ENCODE peak calls at places on chromosome 17, in five cellular contexts. M is kidney; I is Calu3; W is CD4-positive, alpha-beta T cell; Q is glutamatergic neuron. D is an unnamed sample.

GRCh38 chr17:14061666-14062560 is 7.4 kb upstream of the COX10 start:
- DNase-seq in W (no peak), I (no peak), Q (no peak), M (no peak), D (no peak)

GRCh38 chr17:55660171-55660886 is 62.3 kb downstream of the TMEM100 start:
- DNase-seq in Q (no peak), I (no peak), M (no peak), W (no peak), D (no peak)

GRCh38 chr17:55072910-55073309 is 104.3 kb downstream of the STXBP4 start:
- DNase-seq in I (no peak), M (no peak), Q (no peak), W (no peak), D (no peak)

GRCh38 chr17:68074279-68074678 is 38.7 kb downstream of the KPNA2 start:
- DNase-seq in I (no peak), Q (no peak), M (peak), W (no peak), D (no peak)

GRCh38 chr17:17157041-17157440 is 49.1 kb downstream of the PLD6 start:
- DNase-seq in M (no peak), Q (no peak), W (no peak), I (no peak), D (no peak)

GRCh38 chr17:68820476-68820824 is 134.7 kb downstream of the ABCA8 start:
- DNase-seq in W (no peak), M (no peak), Q (no peak), I (no peak), D (no peak)

GRCh38 chr17:69967910-69968411 is 107.1 kb upstream of the KCNJ16 start:
- DNase-seq in W (no peak), Q (no peak), I (no peak), M (no peak), D (no peak)

GRCh38 chr17:20089795-20090547 is 80.8 kb downstream of the SPECC1 start:
- DNase-seq in I (no peak), M (no peak), W (no peak), Q (no peak), D (no peak)

GRCh38 chr17:33451221-33451620 is 158.1 kb upstream of the ASIC2 start:
- DNase-seq in Q (no peak), W (no peak), I (no peak), M (no peak), D (no peak)

GRCh38 chr17:17641621-17642409 is 39.4 kb upstream of the RAI1 start:
- DNase-seq in I (peak), Q (peak), W (peak), M (peak), D (no peak)

GRCh38 chr17:6724009-6724408 is 10.8 kb upstream of the SLC13A5 start:
- DNase-seq in Q (no peak), I (no peak), W (no peak), M (no peak), D (no peak)

GRCh38 chr17:19398301-19399181 is 11.6 kb upstream of the MFAP4 start:
- DNase-seq in I (peak), Q (no peak), M (peak), W (no peak), D (no peak)

GRCh38 chr17:76379646-76380376 is 4.6 kb upstream of the SPHK1 start:
- DNase-seq in M (no peak), I (no peak), W (no peak), Q (no peak), D (no peak)

GRCh38 chr17:59366040-59366757 is 34.7 kb downstream of the YPEL2 start:
- DNase-seq in M (no peak), Q (peak), I (no peak), W (no peak), D (no peak)

GRCh38 chr17:65370669-65371126 is 190.8 kb downstream of the AXIN2 start:
- DNase-seq in M (no peak), W (no peak), Q (no peak), I (peak), D (no peak)

GRCh38 chr17:31386542-31387075 is 4.9 kb upstream of the RAB11FIP4 start:
- DNase-seq in I (no peak), M (no peak), Q (no peak), W (no peak), D (no peak)

GRCh38 chr17:33725675-33726271 is 432.7 kb upstream of the ASIC2 start:
- DNase-seq in W (no peak), I (peak), M (no peak), Q (peak), D (no peak)

GRCh38 chr17:42568341-42569111 is 1.6 kb downstream of the MLX start:
- DNase-seq in W (no peak), M (peak), Q (no peak), I (no peak), D (no peak)
- TF ChIP-seq CTCF in W (no peak), M (no peak), Q (no peak), I (no peak), D (no peak)

GRCh38 chr17:73955616-73956015 is 247.9 kb upstream of the RPL38 start:
- DNase-seq in M (no peak), I (no peak), W (no peak), Q (no peak), D (no peak)
- TF ChIP-seq CTCF in M (no peak), I (no peak), W (no peak), Q (no peak), D (no peak)

GRCh38 chr17:4506180-4506814 is 7.6 kb downstream of the SPNS2 start:
- DNase-seq in Q (no peak), I (no peak), M (peak), W (no peak), D (no peak)

GRCh38 chr17:4503283-4504005 is 4.8 kb downstream of the SPNS2 start:
- DNase-seq in Q (no peak), M (no peak), I (no peak), W (no peak), D (no peak)

GRCh38 chr17:4505187-4505586 is 6.5 kb downstream of the SPNS2 start:
- DNase-seq in Q (no peak), W (no peak), I (no peak), M (peak), D (no peak)

GRCh38 chr17:4502466-4503154 is 3.9 kb downstream of the SPNS2 start:
- DNase-seq in Q (no peak), W (no peak), M (no peak), I (no peak), D (no peak)

GRCh38 chr17:4504188-4504587 is 5.5 kb downstream of the SPNS2 start:
- DNase-seq in I (no peak), M (peak), W (no peak), Q (no peak), D (no peak)
- TF ChIP-seq CTCF in I (no peak), M (no peak), W (no peak), Q (no peak), D (no peak)

GRCh38 chr17:42868338-42868737 is 17.3 kb downstream of the AOC3 start:
- DNase-seq in M (peak), W (no peak), I (no peak), Q (no peak), D (no peak)
- TF ChIP-seq CTCF in M (no peak), W (no peak), I (no peak), Q (no peak), D (no peak)

GRCh38 chr17:77889866-77890760 is 68.4 kb upstream of the TNRC6C start:
- DNase-seq in M (peak), Q (peak), W (peak), I (no peak), D (peak)
- TF ChIP-seq CTCF in M (no peak), Q (peak), W (no peak), I (no peak), D (no peak)

GRCh38 chr17:78040561-78041400 is 82.3 kb downstream of the TNRC6C start:
- DNase-seq in M (peak), Q (no peak), W (peak), I (peak), D (no peak)
- TF ChIP-seq CTCF in M (no peak), Q (no peak), W (no peak), I (no peak), D (no peak)

GRCh38 chr17:3691539-3692166 is 4.3 kb downstream of the P2RX5 start:
- DNase-seq in I (no peak), M (no peak), Q (no peak), W (no peak), D (no peak)
- TF ChIP-seq CTCF in I (no peak), M (no peak), Q (no peak), W (no peak), D (no peak)

DNA sequence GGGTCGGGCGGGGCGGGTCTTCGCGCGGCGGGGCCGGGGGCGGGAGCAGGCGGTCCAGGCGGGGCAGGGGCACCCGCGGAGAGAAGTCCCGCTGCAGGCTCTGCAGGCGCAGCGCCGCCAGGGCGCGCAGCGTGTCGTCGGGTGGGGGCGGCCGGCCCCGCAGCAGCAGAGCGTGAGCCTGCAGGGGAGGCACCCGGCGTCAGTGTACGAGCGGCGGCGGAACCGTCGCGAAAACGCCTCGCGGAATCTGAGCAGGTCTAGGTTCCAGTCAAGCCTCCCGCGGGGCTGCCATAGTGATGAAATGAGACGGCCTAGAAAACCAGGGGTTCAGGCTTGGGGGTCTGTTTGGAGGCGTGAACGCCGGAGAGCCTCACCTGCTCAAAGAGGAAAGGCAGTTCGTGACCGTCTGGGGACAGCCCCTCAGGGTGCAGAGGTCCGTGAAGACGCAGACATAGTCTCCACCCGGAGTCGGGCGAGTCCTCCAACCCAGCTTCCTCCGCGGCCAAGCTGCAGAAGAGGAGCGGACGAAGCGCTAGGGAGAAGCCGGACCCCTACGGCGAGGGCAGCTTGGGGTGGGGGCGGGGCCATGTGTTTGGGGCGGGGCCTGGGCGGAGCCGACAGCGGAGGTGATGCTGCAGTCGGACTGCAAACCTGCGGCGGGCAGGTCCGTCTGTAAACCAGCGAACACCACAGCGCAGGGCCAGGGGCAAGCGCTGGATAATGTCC is 6.4 kb downstream of the PLEKHH3 start:
- DNase-seq in Q (peak), M (peak), W (peak), I (no peak), D (no peak)
- TF ChIP-seq CTCF in Q (no peak), M (no peak), W (no peak), I (no peak), D (no peak)